ENCODE peak calls at places on chromosomes 7 and 10, in four cellular contexts. One of them, this sample, is unnamed.

GRCh38 chr10:73552819-73553218 is 38.3 kb downstream of the USP54 start:
- DNase-seq in Peyer's patch: no peak
- DNase-seq in body of pancreas: no peak
- DNase-seq in tibial artery: no peak
- DNase-seq in this sample: no peak

GRCh38 chr10:58854811-58855210 is 321.6 kb upstream of the PHYHIPL start:
- DNase-seq in Peyer's patch: no peak
- DNase-seq in tibial artery: no peak
- DNase-seq in body of pancreas: no peak
- DNase-seq in this sample: no peak

GRCh38 chr7:100836812-100837098 is 9.4 kb upstream of the EPHB4 start:
- DNase-seq in body of pancreas: no peak
- DNase-seq in Peyer's patch: no peak
- DNase-seq in tibial artery: no peak
- DNase-seq in this sample: no peak

GRCh38 chr7:32104766-32105165 is 34.6 kb upstream of the PDE1C start:
- DNase-seq in tibial artery: no peak
- DNase-seq in Peyer's patch: no peak
- DNase-seq in body of pancreas: no peak
- DNase-seq in this sample: no peak

GRCh38 chr7:122303971-122304603 is 463 bp downstream of the FEZF1 start:
- DNase-seq in tibial artery: no peak
- DNase-seq in body of pancreas: no peak
- DNase-seq in Peyer's patch: no peak
- DNase-seq in this sample: no peak

GRCh38 chr10:12605580-12606405 is 256.4 kb downstream of the CAMK1D start:
- DNase-seq in body of pancreas: peak; percentile 96
- DNase-seq in tibial artery: peak; percentile 83
- DNase-seq in Peyer's patch: peak; percentile 78
- DNase-seq in this sample: peak; percentile 67

GRCh38 chr7:96612034-96612433 is 97.6 kb downstream of the SEM1 start:
- DNase-seq in body of pancreas: no peak
- DNase-seq in tibial artery: no peak
- DNase-seq in Peyer's patch: no peak
- DNase-seq in this sample: no peak

GRCh38 chr10:22222236-22223190 is 4.7 kb upstream of the EBLN1 start:
- DNase-seq in body of pancreas: no peak
- DNase-seq in Peyer's patch: no peak
- DNase-seq in tibial artery: no peak
- DNase-seq in this sample: no peak

GRCh38 chr10:70906031-70906804 is 17.9 kb upstream of the PCBD1 start:
- DNase-seq in Peyer's patch: peak; percentile 5
- DNase-seq in tibial artery: peak; percentile 12
- DNase-seq in body of pancreas: no peak
- DNase-seq in this sample: no peak

GRCh38 chr10:98411768-98412167 is 3.2 kb downstream of the PYROXD2 start:
- DNase-seq in Peyer's patch: no peak
- DNase-seq in tibial artery: no peak
- DNase-seq in body of pancreas: no peak
- DNase-seq in this sample: no peak

GRCh38 chr7:8499128-8499527 is 65.7 kb downstream of the NXPH1 start:
- DNase-seq in body of pancreas: no peak
- DNase-seq in tibial artery: no peak
- DNase-seq in Peyer's patch: no peak
- DNase-seq in this sample: no peak
- TF ChIP-seq CTCF in body of pancreas: no peak
- TF ChIP-seq CTCF in tibial artery: no peak
- TF ChIP-seq CTCF in Peyer's patch: no peak
- TF ChIP-seq CTCF in this sample: no peak

GRCh38 chr10:1056326-1057105 is at the start of gene WDR37:
- DNase-seq in Peyer's patch: peak; percentile 91
- DNase-seq in tibial artery: peak; percentile 82
- DNase-seq in body of pancreas: peak; percentile 81
- DNase-seq in this sample: peak; percentile 93

GRCh38 chr10:1059902-1060301 is 3.7 kb downstream of the WDR37 start:
- DNase-seq in body of pancreas: no peak
- DNase-seq in Peyer's patch: no peak
- DNase-seq in tibial artery: no peak
- DNase-seq in this sample: no peak

GRCh38 chr10:1058017-1058416 is 1.8 kb downstream of the WDR37 start:
- DNase-seq in tibial artery: no peak
- DNase-seq in Peyer's patch: no peak
- DNase-seq in body of pancreas: no peak
- DNase-seq in this sample: no peak

GRCh38 chr10:1054684-1055083 is 1.5 kb upstream of the WDR37 start:
- DNase-seq in body of pancreas: no peak
- DNase-seq in Peyer's patch: no peak
- DNase-seq in tibial artery: no peak
- DNase-seq in this sample: no peak

GRCh38 chr10:1057106-1057657 is 997 bp downstream of the WDR37 start:
- DNase-seq in body of pancreas: no peak
- DNase-seq in Peyer's patch: no peak
- DNase-seq in tibial artery: peak; percentile 27
- DNase-seq in this sample: peak; percentile 29
- H3K27ac ChIP-seq in body of pancreas: peak overlapping the region; percentile 90
- H3K27ac ChIP-seq in Peyer's patch: peak overlapping the region; percentile 100
- H3K27ac ChIP-seq in tibial artery: peak overlapping the region; percentile 96
- H3K27ac ChIP-seq in this sample: peak overlapping the region; percentile 92

DNA sequence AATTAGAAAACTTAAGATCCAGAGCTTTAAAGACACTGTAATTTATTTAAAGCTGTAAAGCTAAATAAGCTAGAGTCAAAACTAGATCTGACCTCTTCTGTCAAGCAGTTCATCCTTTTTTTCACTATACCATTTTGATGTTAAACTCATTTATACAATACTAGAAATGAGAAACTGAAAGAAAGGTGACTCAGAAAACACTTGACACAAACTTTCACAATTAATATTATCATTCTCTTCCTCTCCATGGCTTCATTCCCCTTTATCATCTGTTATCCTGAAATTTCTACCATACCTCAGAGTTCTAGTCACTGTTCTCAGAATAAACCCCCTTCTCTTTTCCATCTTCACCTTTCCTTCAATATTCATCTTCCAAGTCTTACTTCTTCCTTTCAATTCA is 1.3 kb downstream of the FIGNL1 start:
- DNase-seq in Peyer's patch: no peak
- DNase-seq in body of pancreas: no peak
- DNase-seq in tibial artery: no peak
- DNase-seq in this sample: no peak
- H3K4me3 ChIP-seq in Peyer's patch: no peak overlapping the region
- H3K4me3 ChIP-seq in body of pancreas: no peak overlapping the region
- H3K4me3 ChIP-seq in tibial artery: no peak overlapping the region
- H3K4me3 ChIP-seq in this sample: no peak overlapping the region

GRCh38 chr10:43263551-43264323 is 3.1 kb downstream of the RASGEF1A start:
- DNase-seq in body of pancreas: no peak
- DNase-seq in tibial artery: no peak
- DNase-seq in Peyer's patch: peak; percentile 43
- DNase-seq in this sample: no peak
- TF ChIP-seq CTCF in body of pancreas: no peak
- TF ChIP-seq CTCF in tibial artery: no peak
- TF ChIP-seq CTCF in Peyer's patch: no peak
- TF ChIP-seq CTCF in this sample: no peak

GRCh38 chr7:92769361-92769633 is 67.1 kb downstream of the CDK6 start:
- DNase-seq in tibial artery: no peak
- DNase-seq in Peyer's patch: no peak
- DNase-seq in body of pancreas: no peak
- DNase-seq in this sample: no peak

GRCh38 chr7:92766461-92767003 is 69.8 kb downstream of the CDK6 start:
- DNase-seq in tibial artery: no peak
- DNase-seq in Peyer's patch: no peak
- DNase-seq in body of pancreas: no peak
- DNase-seq in this sample: no peak

GRCh38 chr7:92765725-92766124 is 70.6 kb downstream of the CDK6 start:
- DNase-seq in Peyer's patch: no peak
- DNase-seq in tibial artery: no peak
- DNase-seq in body of pancreas: no peak
- DNase-seq in this sample: no peak

GRCh38 chr7:92768501-92769360 is 67.6 kb downstream of the CDK6 start:
- DNase-seq in body of pancreas: no peak
- DNase-seq in Peyer's patch: no peak
- DNase-seq in tibial artery: no peak
- DNase-seq in this sample: no peak

DNA sequence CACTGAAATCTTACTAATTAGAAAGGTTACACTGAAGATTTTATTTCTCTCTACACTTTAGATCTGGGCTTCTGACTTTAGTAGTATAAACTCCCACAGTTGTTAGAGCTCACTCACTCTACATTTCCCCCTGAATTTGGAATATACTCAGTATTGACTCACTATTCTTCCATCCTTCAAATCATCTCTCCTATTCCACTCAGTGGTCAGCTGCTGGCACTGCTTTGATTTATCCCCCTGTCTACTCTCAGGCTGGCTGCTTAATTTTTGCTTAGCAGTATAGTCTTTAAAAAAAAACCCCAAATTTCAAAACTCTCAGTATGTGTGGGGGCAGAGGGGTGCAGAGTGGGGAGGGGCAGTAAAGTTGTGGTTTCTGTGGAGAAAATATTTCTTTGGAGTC is 68.9 kb downstream of the CDK6 start:
- DNase-seq in tibial artery: no peak
- DNase-seq in body of pancreas: no peak
- DNase-seq in Peyer's patch: no peak
- DNase-seq in this sample: no peak
- H3K27ac ChIP-seq in tibial artery: peak overlapping the region; percentile 61
- H3K27ac ChIP-seq in body of pancreas: no peak overlapping the region
- H3K27ac ChIP-seq in Peyer's patch: no peak overlapping the region
- H3K27ac ChIP-seq in this sample: no peak overlapping the region

GRCh38 chr10:21212912-21213311 is 312.6 kb downstream of the SKIDA1 start:
- DNase-seq in body of pancreas: no peak
- DNase-seq in Peyer's patch: no peak
- DNase-seq in tibial artery: no peak
- DNase-seq in this sample: no peak

GRCh38 chr10:21217748-21218367 is 307.6 kb downstream of the SKIDA1 start:
- DNase-seq in body of pancreas: no peak
- DNase-seq in Peyer's patch: no peak
- DNase-seq in tibial artery: no peak
- DNase-seq in this sample: no peak

GRCh38 chr10:21212275-21212674 is 313.2 kb downstream of the SKIDA1 start:
- DNase-seq in Peyer's patch: no peak
- DNase-seq in tibial artery: no peak
- DNase-seq in body of pancreas: peak; percentile 4
- DNase-seq in this sample: no peak

GRCh38 chr10:21217107-21217506 is 308.4 kb downstream of the SKIDA1 start:
- DNase-seq in tibial artery: no peak
- DNase-seq in Peyer's patch: no peak
- DNase-seq in body of pancreas: no peak
- DNase-seq in this sample: peak; percentile 23

GRCh38 chr10:21214329-21214728 is 311.2 kb downstream of the SKIDA1 start:
- DNase-seq in tibial artery: no peak
- DNase-seq in body of pancreas: no peak
- DNase-seq in Peyer's patch: no peak
- DNase-seq in this sample: no peak
- H3K4me3 ChIP-seq in tibial artery: no peak overlapping the region
- H3K4me3 ChIP-seq in body of pancreas: no peak overlapping the region
- H3K4me3 ChIP-seq in Peyer's patch: no peak overlapping the region
- H3K4me3 ChIP-seq in this sample: no peak overlapping the region